ENCODE peak calls at places on chromosomes 13 and 19, in seven cellular contexts. S, R, N, W, D, A and B are unnamed samples.

GRCh38 chr13:51328488-51328887 is 11.0 kb upstream of the SERPINE3 start:
- DNase-seq in S (no peak), R (no peak), N (no peak), W (no peak), D (no peak), A (no peak), B (no peak)

GRCh38 chr13:82165396-82166174 is 1716.7 kb downstream of the SLITRK1 start:
- DNase-seq in S (no peak), R (no peak), N (no peak), W (no peak), D (peak), A (no peak), B (no peak)

GRCh38 chr19:19406878-19407639 is 1.6 kb downstream of the GATAD2A start:
- DNase-seq in S (no peak), R (no peak), N (peak), W (no peak), D (peak), A (peak), B (peak)

GRCh38 chr13:83824561-83824960 is 57.7 kb downstream of the SLITRK1 start:
- DNase-seq in S (no peak), R (no peak), N (no peak), W (no peak), D (no peak), A (no peak), B (no peak)

GRCh38 chr19:11377756-11378155 is 3.3 kb downstream of the SWSAP1 start:
- DNase-seq in S (no peak), R (no peak), N (no peak), W (no peak), D (no peak), A (peak), B (no peak)

GRCh38 chr13:20193924-20194631 is 1.3 kb upstream of the GJB2 start:
- DNase-seq in S (no peak), R (no peak), N (no peak), W (no peak), D (no peak), A (no peak), B (no peak)

GRCh38 chr13:65387743-65388347 is 1842.3 kb downstream of the PCDH9 start:
- DNase-seq in S (no peak), R (no peak), N (no peak), W (no peak), D (peak), A (no peak), B (no peak)

GRCh38 chr13:51331354-51331861 is 8.1 kb upstream of the SERPINE3 start:
- DNase-seq in S (no peak), R (no peak), N (no peak), W (no peak), D (no peak), A (no peak), B (no peak)

GRCh38 chr13:60398438-60398891 is 1.4 kb downstream of the TDRD3 start:
- DNase-seq in S (no peak), R (no peak), N (no peak), W (no peak), D (no peak), A (peak), B (no peak)

GRCh38 chr13:110600261-110600819 is 15.0 kb upstream of the NAXD start:
- DNase-seq in S (no peak), R (no peak), N (no peak), W (no peak), D (no peak), A (no peak), B (no peak)

GRCh38 chr19:43463381-43464088 is 1.9 kb downstream of the LYPD3 start:
- DNase-seq in S (peak), R (peak), N (peak), W (peak), D (peak), A (peak), B (peak)

GRCh38 chr19:53102701-53103140 is 501 bp downstream of the ZNF160 start:
- DNase-seq in S (no peak), R (peak), N (peak), W (peak), D (peak), A (peak), B (peak)

GRCh38 chr19:48645652-48646191 is at the start of gene CA11:
- DNase-seq in S (no peak), R (no peak), N (no peak), W (no peak), D (peak), A (no peak), B (no peak)

GRCh38 chr13:57874530-57874929 is 243.0 kb downstream of the PCDH17 start:
- DNase-seq in S (no peak), R (peak), N (no peak), W (peak), D (no peak), A (no peak), B (no peak)

GRCh38 chr13:98289339-98289935 is 112.4 kb upstream of the RNF113B start:
- DNase-seq in S (no peak), R (no peak), N (no peak), W (no peak), D (no peak), A (no peak), B (no peak)

GRCh38 chr19:10292789-10293636 is 3.3 kb downstream of the ICAM5 start:
- DNase-seq in S (no peak), R (no peak), N (no peak), W (no peak), D (no peak), A (no peak), B (no peak)

GRCh38 chr19:29660835-29661234 is 4.4 kb upstream of the PLEKHF1 start:
- DNase-seq in S (no peak), R (no peak), N (no peak), W (no peak), D (no peak), A (no peak), B (no peak)

GRCh38 chr19:17404621-17405249 is 695 bp downstream of the BST2 start:
- DNase-seq in S (no peak), R (no peak), N (no peak), W (no peak), D (no peak), A (no peak), B (no peak)

GRCh38 chr19:40747536-40747935 is 2.7 kb downstream of the ACTMAP start:
- DNase-seq in S (no peak), R (no peak), N (no peak), W (no peak), D (no peak), A (no peak), B (no peak)

GRCh38 chr13:80131204-80131603 is 209.7 kb downstream of the SPRY2 start:
- DNase-seq in S (peak), R (peak), N (peak), W (peak), D (peak), A (peak), B (peak)

GRCh38 chr13:33125821-33126570 is 109.8 kb downstream of the KL start:
- DNase-seq in S (peak), R (peak), N (no peak), W (peak), D (peak), A (peak), B (peak)

GRCh38 chr13:97257800-97258799 is 36.0 kb downstream of the MBNL2 start:
- DNase-seq in S (no peak), R (peak), N (no peak), W (no peak), D (peak), A (peak), B (peak)

GRCh38 chr19:13762635-13763235 is 1.6 kb upstream of the MRI1 start:
- DNase-seq in S (no peak), R (no peak), N (no peak), W (no peak), D (no peak), A (no peak), B (no peak)

GRCh38 chr13:38564751-38565150 is 122.1 kb upstream of the FREM2 start:
- DNase-seq in S (no peak), R (no peak), N (no peak), W (no peak), D (no peak), A (no peak), B (no peak)

GRCh38 chr13:113209336-113209879 is at the start of gene CUL4A:
- DNase-seq in S (peak), R (peak), N (peak), W (peak), D (peak), A (peak), B (peak)

GRCh38 chr19:34678085-34678412 is 571 bp downstream of the ZNF302 start:
- DNase-seq in S (no peak), R (no peak), N (no peak), W (no peak), D (no peak), A (no peak), B (no peak)

GRCh38 chr13:31944262-31945160 is 87.1 kb upstream of the FRY start:
- DNase-seq in S (no peak), R (no peak), N (no peak), W (no peak), D (no peak), A (no peak), B (no peak)

GRCh38 chr13:65461590-65461989 is 1768.5 kb downstream of the PCDH9 start:
- DNase-seq in S (no peak), R (no peak), N (no peak), W (no peak), D (no peak), A (peak), B (no peak)

DNA sequence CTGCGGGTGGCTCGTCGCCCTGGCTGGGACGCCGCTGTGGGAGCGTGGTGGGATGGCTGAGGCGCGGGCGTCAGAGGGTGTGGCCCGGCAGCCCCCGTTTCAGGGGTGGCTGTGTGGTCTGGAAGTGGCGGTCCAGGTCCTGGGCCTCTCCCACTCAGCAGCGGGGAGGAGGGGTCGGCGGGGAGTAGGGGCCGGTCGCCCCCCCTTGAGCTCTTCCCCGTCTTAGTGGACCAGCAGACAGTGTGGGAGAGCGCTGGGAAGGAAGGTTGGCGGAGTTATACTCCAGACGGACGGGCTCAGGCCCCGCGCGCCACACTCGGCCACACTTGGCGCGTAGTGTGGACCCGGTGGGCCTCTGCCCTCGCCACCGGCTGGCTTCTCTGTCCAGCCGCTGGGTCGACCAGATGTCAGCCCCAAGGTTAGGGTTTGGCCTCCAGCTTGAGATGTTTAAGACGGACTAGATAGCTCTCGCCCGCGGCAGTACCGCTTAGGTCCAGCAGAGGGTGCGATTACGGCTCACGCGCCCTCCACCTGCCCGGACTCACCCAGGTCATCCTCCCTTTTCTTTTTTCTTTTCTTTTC is 21.7 kb upstream of the ZNF429 start:
- DNase-seq in S (peak), R (peak), N (peak), W (peak), D (peak), A (peak), B (peak)
- TF ChIP-seq CTCF in S (peak), R (peak), N (peak), W (peak), D (no peak), A (peak), B (peak)

GRCh38 chr19:54521860-54522513 is 19.4 kb downstream of the LAIR2 start:
- DNase-seq in S (no peak), R (no peak), N (no peak), W (no peak), D (no peak), A (no peak), B (no peak)

GRCh38 chr19:54518844-54519243 is 16.2 kb downstream of the LAIR2 start:
- DNase-seq in S (no peak), R (no peak), N (no peak), W (no peak), D (no peak), A (peak), B (no peak)

GRCh38 chr19:54517483-54517882 is 14.9 kb downstream of the LAIR2 start:
- DNase-seq in S (no peak), R (peak), N (no peak), W (peak), D (peak), A (peak), B (peak)

GRCh38 chr19:54523403-54523802 is 20.8 kb downstream of the LAIR2 start:
- DNase-seq in S (no peak), R (no peak), N (no peak), W (no peak), D (no peak), A (peak), B (no peak)

GRCh38 chr19:54521022-54521859 is 18.6 kb downstream of the LAIR2 start:
- DNase-seq in S (no peak), R (no peak), N (no peak), W (no peak), D (no peak), A (no peak), B (no peak)
- H3K4me3 ChIP-seq in S (no peak), R (no peak), N (no peak), W (no peak), D (no peak), A (no peak), B (no peak)

GRCh38 chr13:49246850-49247721 is 639 bp upstream of the CDADC1 start:
- DNase-seq in S (no peak), R (no peak), N (no peak), W (no peak), D (no peak), A (no peak), B (no peak)

GRCh38 chr13:49247722-49248432 is at the start of gene CDADC1:
- DNase-seq in S (peak), R (peak), N (peak), W (peak), D (peak), A (peak), B (peak)

GRCh38 chr13:49253997-49254396 is 6.3 kb downstream of the CDADC1 start:
- DNase-seq in S (no peak), R (no peak), N (no peak), W (no peak), D (no peak), A (no peak), B (no peak)

GRCh38 chr13:49253310-49253709 is 5.6 kb downstream of the CDADC1 start:
- DNase-seq in S (no peak), R (no peak), N (no peak), W (no peak), D (no peak), A (no peak), B (no peak)

DNA sequence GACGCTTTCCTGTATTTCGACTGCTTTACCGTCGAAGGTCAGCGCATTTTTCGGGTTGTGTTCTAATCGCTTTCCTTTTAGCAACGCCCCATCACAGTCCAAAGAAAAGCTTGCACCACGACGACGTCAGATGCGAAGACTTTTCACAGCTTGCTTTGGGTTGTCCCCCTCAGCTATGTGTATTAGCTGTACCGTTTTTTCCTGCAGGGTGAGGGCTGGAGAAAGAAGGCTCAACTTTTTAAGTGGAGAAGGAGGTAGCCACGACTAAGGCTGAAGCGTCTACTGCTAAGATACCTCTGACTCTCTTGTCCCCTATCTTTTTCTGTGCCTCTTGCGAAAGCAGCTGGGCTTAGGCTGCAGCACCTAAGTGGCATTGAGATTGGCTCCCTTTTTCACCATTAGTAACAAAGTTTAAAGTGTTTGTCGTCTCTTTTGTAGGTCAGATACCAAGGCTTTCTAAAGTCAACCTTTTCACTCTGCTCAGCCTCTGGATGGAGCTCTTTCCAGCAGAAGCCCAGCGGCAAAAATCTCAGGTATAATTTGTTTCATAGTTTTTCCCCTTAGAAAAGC is 793 bp downstream of the CDADC1 start:
- DNase-seq in S (no peak), R (no peak), N (no peak), W (no peak), D (no peak), A (peak), B (no peak)
- TF ChIP-seq CTCF in S (no peak), R (no peak), N (no peak), W (peak), D (no peak), A (no peak), B (no peak)

DNA sequence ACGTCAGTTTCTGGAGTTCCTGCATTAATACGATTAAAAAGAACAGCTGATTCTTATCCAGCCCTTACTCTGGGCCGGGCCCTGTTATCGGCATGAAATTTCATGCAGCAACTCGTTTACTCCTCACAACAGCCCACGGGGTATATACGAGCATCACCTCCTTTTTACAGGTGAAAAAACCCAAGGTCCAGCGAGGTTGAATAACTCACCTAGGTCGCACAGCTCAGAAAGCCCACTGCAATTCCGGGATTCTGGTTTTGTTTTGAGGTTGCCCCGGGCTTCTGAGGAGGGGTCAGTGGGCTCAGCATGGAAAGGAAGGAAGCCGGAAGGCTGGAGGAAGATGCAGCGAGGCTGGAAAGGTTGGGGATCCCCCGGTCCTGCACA is 577 bp upstream of the ACP7 start:
- DNase-seq in S (no peak), R (no peak), N (peak), W (no peak), D (no peak), A (no peak), B (no peak)
- H3K4me3 ChIP-seq in S (peak), R (no peak), N (peak), W (no peak), D (peak), A (peak), B (no peak)

DNA sequence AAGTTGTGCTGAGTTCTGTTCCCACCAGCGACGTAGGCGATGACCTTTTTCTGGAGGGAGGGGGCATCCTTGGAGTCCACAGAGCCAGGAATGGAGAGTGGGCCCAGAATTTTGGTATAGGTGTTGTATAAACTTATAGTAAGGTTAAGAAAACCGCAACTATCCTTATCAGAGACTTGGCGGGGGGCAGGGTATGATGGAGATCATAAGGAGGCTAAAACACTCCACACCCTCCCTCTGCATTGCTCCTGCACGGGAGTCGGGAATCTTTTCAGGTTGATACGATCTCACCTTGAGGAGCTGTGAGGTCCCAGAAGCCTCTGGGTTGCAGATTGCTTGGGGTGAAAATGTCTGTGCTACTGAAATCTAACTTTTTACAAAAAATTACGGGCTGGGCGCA is 6.3 kb upstream of the CEACAM19 start:
- DNase-seq in S (no peak), R (no peak), N (no peak), W (no peak), D (no peak), A (no peak), B (no peak)
- TF ChIP-seq CTCF in S (no peak), R (no peak), N (no peak), W (no peak), D (no peak), A (no peak), B (no peak)

DNA sequence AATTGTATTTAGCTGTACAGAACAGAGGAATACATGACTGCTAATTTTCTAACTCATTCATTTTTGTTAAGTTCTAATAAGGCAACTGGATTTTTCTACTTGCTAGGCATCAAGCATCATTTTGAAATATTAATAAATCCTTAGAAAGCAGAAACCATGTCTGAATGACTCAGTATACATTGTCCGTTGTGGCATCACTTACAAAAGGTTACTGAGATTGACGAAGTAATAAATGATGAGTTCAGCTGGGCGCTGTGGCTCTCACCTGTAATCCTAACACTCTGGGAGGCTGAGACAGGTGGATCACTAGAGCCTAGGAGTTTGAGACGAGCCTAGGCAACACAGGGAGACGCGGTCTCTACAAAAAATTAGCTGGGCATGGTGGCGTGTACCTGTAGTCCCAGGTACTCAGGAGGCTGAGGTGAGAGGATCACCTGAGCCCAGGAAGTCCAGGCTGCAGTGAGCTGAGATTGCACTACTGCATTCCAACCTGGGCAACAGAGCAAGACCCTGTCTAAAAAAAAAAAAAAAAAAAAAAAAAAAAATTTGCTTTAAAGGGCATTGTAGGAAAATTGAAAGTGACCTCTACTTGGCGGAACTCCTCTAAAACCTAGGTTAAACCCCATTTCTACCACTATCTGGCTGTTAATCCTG is 36.6 kb downstream of the LHFPL6 start:
- DNase-seq in S (no peak), R (no peak), N (no peak), W (no peak), D (no peak), A (no peak), B (no peak)
- H3K4me3 ChIP-seq in S (no peak), R (no peak), N (no peak), W (no peak), D (no peak), A (no peak), B (no peak)

GRCh38 chr13:89568276-89568675 is 1779.2 kb upstream of the MIR17HG start:
- DNase-seq in S (no peak), R (no peak), N (no peak), W (no peak), D (no peak), A (no peak), B (no peak)
- TF ChIP-seq CTCF in S (no peak), R (no peak), N (no peak), W (no peak), D (no peak), A (no peak), B (no peak)

DNA sequence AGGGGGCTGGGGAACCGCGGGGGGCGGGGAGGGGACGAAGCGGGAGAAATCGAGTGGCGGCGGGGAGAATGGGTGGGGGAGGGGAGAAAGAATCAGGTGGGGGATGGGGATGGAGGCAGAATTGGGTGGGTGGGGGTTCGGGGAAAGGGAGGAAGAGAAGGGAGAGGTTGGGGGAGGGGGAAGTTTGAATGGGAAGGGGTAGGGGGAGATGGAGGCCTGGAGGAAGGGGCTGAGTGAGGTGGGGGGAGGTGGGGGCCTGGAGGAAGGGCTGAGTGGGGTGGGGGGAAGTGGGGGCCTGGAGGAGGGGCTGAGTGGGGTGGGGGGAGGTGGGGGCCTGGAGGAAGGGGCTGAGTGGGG is 391 bp upstream of the ADAMTS10 start:
- DNase-seq in S (no peak), R (no peak), N (no peak), W (no peak), D (no peak), A (no peak), B (no peak)
- H3K4me3 ChIP-seq in S (no peak), R (peak), N (peak), W (peak), D (peak), A (peak), B (no peak)

GRCh38 chr19:36139473-36140288 is at the start of gene CAPNS1:
- DNase-seq in S (peak), R (peak), N (peak), W (peak), D (peak), A (peak), B (peak)
- TF ChIP-seq CTCF in S (no peak), R (peak), N (no peak), W (peak), D (peak), A (no peak), B (peak)